ENCODE peak calls at places on chromosome 15, in five cellular contexts. V, W, Z, G and N are unnamed samples.

GRCh38 chr15:93028632-93029612 is 60.1 kb downstream of the RGMA start:
- DNase-seq in V (no peak), W (peak; percentile 93), Z (peak; percentile 91), G (peak; percentile 98), N (peak; percentile 81)

GRCh38 chr15:67779160-67780111 is 45.9 kb upstream of the SKOR1 start:
- DNase-seq in V (no peak), W (no peak), G (no peak), Z (no peak), N (no peak)

GRCh38 chr15:63041982-63042878 is at the start of gene TPM1:
- DNase-seq in Z (peak; percentile 93), W (peak; percentile 85), G (peak; percentile 97), V (peak; percentile 69), N (peak; percentile 95)

GRCh38 chr15:98517051-98517450 is 131.3 kb upstream of the IGF1R start:
- DNase-seq in G (no peak), W (no peak), V (no peak), Z (no peak), N (no peak)

GRCh38 chr15:70151008-70151407 is 53.3 kb upstream of the TLE3 start:
- DNase-seq in G (no peak), V (no peak), Z (no peak), W (no peak), N (no peak)

GRCh38 chr15:80878867-80879250 is 99.7 kb downstream of the CEMIP start:
- DNase-seq in V (no peak), Z (no peak), W (no peak), G (no peak), N (no peak)

GRCh38 chr15:62850318-62850717 is 192.2 kb upstream of the TPM1 start:
- DNase-seq in W (no peak), G (no peak), Z (no peak), V (no peak), N (no peak)

GRCh38 chr15:74799843-74800558 is 12.6 kb upstream of the LMAN1L start:
- DNase-seq in V (peak; percentile 63), G (no peak), W (peak; percentile 90), Z (peak; percentile 52), N (peak; percentile 55)

GRCh38 chr15:31325432-31325975 is 1.1 kb upstream of the KLF13 start:
- DNase-seq in G (peak; percentile 89), W (peak; percentile 91), Z (peak; percentile 6), V (no peak), N (no peak)

GRCh38 chr15:35289029-35289617 is 204.0 kb upstream of the NANOGP8 start:
- DNase-seq in V (peak; percentile 43), G (no peak), Z (peak; percentile 81), W (no peak), N (no peak)

GRCh38 chr15:63234479-63234878 is 42.9 kb upstream of the APH1B start:
- DNase-seq in V (no peak), G (peak; percentile 78), W (no peak), Z (peak; percentile 74), N (peak; percentile 76)

GRCh38 chr15:78822514-78822913 is 11.2 kb upstream of the ADAMTS7 start:
- DNase-seq in Z (no peak), G (no peak), V (no peak), W (no peak), N (no peak)

GRCh38 chr15:81106560-81106959 is 27.5 kb upstream of the CFAP161 start:
- DNase-seq in Z (peak; percentile 87), V (peak; percentile 48), G (no peak), W (no peak), N (no peak)

GRCh38 chr15:48945386-48945785 is 18.3 kb downstream of the SHC4 start:
- DNase-seq in Z (no peak), V (no peak), G (no peak), W (no peak), N (no peak)

GRCh38 chr15:71332605-71333004 is 217.3 kb downstream of the THSD4 start:
- DNase-seq in Z (peak; percentile 89), G (no peak), V (no peak), W (no peak), N (no peak)

GRCh38 chr15:34905047-34905446 is 64.5 kb downstream of the AQR start:
- DNase-seq in W (no peak), Z (peak; percentile 18), V (no peak), G (no peak), N (no peak)

GRCh38 chr15:83299462-83299861 is 15.0 kb upstream of the BNC1 start:
- DNase-seq in W (no peak), G (no peak), Z (no peak), V (no peak), N (no peak)

GRCh38 chr15:73947651-73948050 is 21.4 kb downstream of the LOXL1 start:
- DNase-seq in G (peak; percentile 60), W (peak; percentile 46), V (no peak), Z (no peak), N (no peak)

GRCh38 chr15:48469271-48469670 is 138.0 kb downstream of the DUT start:
- DNase-seq in G (no peak), V (no peak), W (no peak), Z (no peak), N (no peak)

GRCh38 chr15:34436126-34436955 is 1.3 kb downstream of the GOLGA8A start:
- DNase-seq in G (no peak), W (no peak), Z (no peak), V (peak; percentile 36), N (no peak)

GRCh38 chr15:80317389-80318169 is 65.6 kb upstream of the CTXND1 start:
- DNase-seq in V (no peak), G (no peak), W (peak; percentile 27), Z (peak; percentile 98), N (no peak)

GRCh38 chr15:55894406-55894965 is 98.9 kb downstream of the NEDD4 start:
- DNase-seq in V (no peak), G (no peak), Z (no peak), W (no peak), N (no peak)

GRCh38 chr15:98734472-98735284 is 86.3 kb downstream of the IGF1R start:
- DNase-seq in G (no peak), W (no peak), Z (peak; percentile 48), V (no peak), N (no peak)

GRCh38 chr15:71337197-71337845 is 222.1 kb downstream of the THSD4 start:
- DNase-seq in Z (no peak), G (no peak), W (no peak), V (peak; percentile 97), N (no peak)

GRCh38 chr15:74040115-74040850 is 42.1 kb downstream of the GOLGA6A start:
- DNase-seq in Z (peak; percentile 98), W (no peak), V (no peak), G (peak; percentile 86), N (no peak)

GRCh38 chr15:67086650-67086941 is 21.2 kb downstream of the SMAD3 start:
- DNase-seq in Z (no peak), V (no peak), G (no peak), W (no peak), N (no peak)

GRCh38 chr15:25596644-25597562 is 158.1 kb upstream of the UBE3A start:
- DNase-seq in V (no peak), Z (no peak), G (no peak), W (no peak), N (no peak)

GRCh38 chr15:35998637-35999036 is 452.7 kb upstream of the DPH6 start:
- DNase-seq in W (no peak), G (no peak), V (no peak), Z (no peak), N (no peak)

GRCh38 chr15:53978248-53978906 is at the start of gene UNC13C:
- DNase-seq in W (peak; percentile 64), V (no peak), Z (no peak), G (peak; percentile 70), N (no peak)

GRCh38 chr15:98873441-98874218 is 134.0 kb downstream of the PGPEP1L start:
- DNase-seq in W (no peak), Z (peak; percentile 83), V (peak; percentile 92), G (no peak), N (no peak)

GRCh38 chr15:76172782-76173181 is 113.0 kb downstream of the TMEM266 start:
- DNase-seq in G (no peak), Z (no peak), W (no peak), V (no peak), N (no peak)

GRCh38 chr15:79896634-79897379 is at the start of gene MTHFS:
- DNase-seq in Z (peak; percentile 56), W (peak; percentile 95), V (peak; percentile 66), G (peak; percentile 76), N (peak; percentile 22)

GRCh38 chr15:51448592-51449494 is 107.4 kb downstream of the GLDN start:
- DNase-seq in G (no peak), W (no peak), V (no peak), Z (peak; percentile 10), N (no peak)

GRCh38 chr15:24862726-24863521 is 91.9 kb upstream of the SNRPN start:
- DNase-seq in Z (peak; percentile 63), G (no peak), V (no peak), W (no peak), N (peak; percentile 66)

DNA sequence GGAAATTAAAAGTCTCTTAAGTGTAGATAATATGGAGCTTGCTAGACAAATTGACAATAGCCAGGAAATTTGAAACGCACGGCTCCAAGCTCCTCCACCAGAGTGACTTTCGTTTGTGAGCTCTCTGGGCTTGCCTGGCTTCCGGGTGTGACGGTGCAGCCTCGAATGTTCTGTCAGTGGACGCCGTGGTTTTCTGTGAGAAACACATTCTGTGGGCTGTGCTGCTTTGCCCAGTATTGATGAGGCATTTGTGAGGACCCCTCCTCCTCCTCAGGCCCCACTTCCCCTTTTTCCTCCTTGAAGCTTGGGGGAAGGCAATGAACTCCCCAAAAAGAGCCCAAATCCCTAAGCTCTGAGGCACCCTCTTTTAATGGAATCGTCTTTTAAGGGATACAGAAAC is 40.7 kb downstream of the POLR2M start:
- DNase-seq in Z (no peak), W (peak; percentile 69), G (no peak), V (no peak), N (no peak)
- H3K27ac ChIP-seq in Z (no peak overlapping the region), W (peak overlapping the region; percentile 37), G (peak overlapping the region; percentile 48), V (no peak overlapping the region), N (no peak overlapping the region)

GRCh38 chr15:60782316-60782715 is 303.4 kb upstream of the ICE2 start:
- DNase-seq in V (no peak), G (no peak), W (no peak), Z (no peak), N (no peak)
- H3K4me3 ChIP-seq in V (no peak overlapping the region), G (no peak overlapping the region), W (no peak overlapping the region), Z (no peak overlapping the region), N (no peak overlapping the region)

GRCh38 chr15:88542342-88542733 is 4.1 kb downstream of the DET1 start:
- DNase-seq in W (no peak), Z (no peak), G (no peak), V (no peak), N (no peak)
- H3K27ac ChIP-seq in W (no peak overlapping the region), Z (no peak overlapping the region), G (no peak overlapping the region), V (no peak overlapping the region), N (no peak overlapping the region)

GRCh38 chr15:58842713-58843396 is 71.8 kb downstream of the MINDY2 start:
- DNase-seq in W (no peak), V (no peak), Z (no peak), G (no peak), N (no peak)
- H3K4me3 ChIP-seq in W (no peak overlapping the region), V (no peak overlapping the region), Z (no peak overlapping the region), G (no peak overlapping the region), N (no peak overlapping the region)

DNA sequence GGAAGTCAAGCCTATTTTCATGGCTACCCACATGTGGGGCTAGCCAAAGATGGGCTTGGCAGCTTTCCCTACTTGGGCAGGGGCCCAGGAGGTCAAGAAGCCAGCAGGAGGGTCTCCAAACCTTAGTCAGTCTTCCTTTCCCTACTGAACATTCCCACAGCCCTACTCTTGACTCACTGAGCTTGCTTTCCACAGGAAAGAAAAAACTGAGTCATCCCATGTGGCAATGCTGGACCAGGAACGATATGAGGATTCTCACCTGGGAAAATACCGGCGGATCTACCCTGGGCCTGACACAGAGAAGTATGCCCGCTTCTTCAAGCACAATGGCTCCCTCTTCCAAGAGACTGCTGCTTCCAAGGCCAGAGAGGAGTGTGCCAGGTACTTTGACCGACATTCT is 3.7 kb upstream of the NGRN start:
- DNase-seq in V (peak; percentile 68), W (no peak), G (no peak), Z (peak; percentile 71), N (no peak)
- H3K27ac ChIP-seq in V (peak overlapping the region; percentile 57), W (no peak overlapping the region), G (no peak overlapping the region), Z (no peak overlapping the region), N (no peak overlapping the region)